ENCODE peak calls at places on chromosomes 13 and 19, in seven cellular contexts. X, J, N, V, Q, F and L are unnamed samples.
A peak's percentile ranks its signal among the peaks of the same experiment; 100 is the strongest.

GRCh38 chr13:98239156-98240076 is 62.3 kb upstream of the RNF113B start:
- DNase-seq in X (no peak), J (no peak), N (peak; percentile 59), V (no peak), Q (no peak), F (no peak), L (no peak)

GRCh38 chr19:55373993-55374757 is 2.5 kb upstream of the TMEM190 start:
- DNase-seq in X (peak; percentile 53), J (peak; percentile 24), N (no peak), V (peak; percentile 43), Q (no peak), F (no peak), L (no peak)

GRCh38 chr13:34246511-34246910 is 428.6 kb downstream of the RFC3 start:
- DNase-seq in X (no peak), J (peak; percentile 34), N (no peak), V (no peak), Q (no peak), F (no peak), L (no peak)

GRCh38 chr19:56253737-56254136 is 18.8 kb upstream of the EDDM13 start:
- DNase-seq in X (peak; percentile 20), J (peak; percentile 82), N (peak; percentile 46), V (peak; percentile 71), Q (peak; percentile 45), F (no peak), L (no peak)

GRCh38 chr19:48656840-48657474 is 11.0 kb upstream of the CA11 start:
- DNase-seq in X (peak; percentile 83), J (peak; percentile 82), N (no peak), V (peak; percentile 86), Q (peak; percentile 93), F (no peak), L (no peak)

GRCh38 chr13:40813662-40814454 is 24.4 kb downstream of the SLC25A15 start:
- DNase-seq in X (no peak), J (peak; percentile 48), N (peak; percentile 78), V (peak; percentile 31), Q (no peak), F (no peak), L (no peak)

GRCh38 chr19:8569066-8569761 is 8.0 kb downstream of the MYO1F start:
- DNase-seq in X (peak; percentile 90), J (peak; percentile 88), N (no peak), V (peak; percentile 75), Q (peak; percentile 93), F (peak; percentile 63), L (peak; percentile 88)

GRCh38 chr13:47480941-47481340 is 520.1 kb downstream of the SUCLA2 start:
- DNase-seq in X (no peak), J (no peak), N (peak; percentile 11), V (no peak), Q (no peak), F (no peak), L (no peak)

GRCh38 chr13:43573787-43574562 is 212.8 kb downstream of the ENOX1 start:
- DNase-seq in X (no peak), J (peak; percentile 31), N (no peak), V (no peak), Q (peak; percentile 21), F (no peak), L (no peak)

GRCh38 chr13:28885191-28885590 is 65.1 kb downstream of the MTUS2 start:
- DNase-seq in X (no peak), J (no peak), N (no peak), V (no peak), Q (no peak), F (no peak), L (no peak)

GRCh38 chr19:7196721-7197168 is 97.5 kb downstream of the INSR start:
- DNase-seq in X (no peak), J (peak; percentile 36), N (no peak), V (peak; percentile 61), Q (no peak), F (peak; percentile 81), L (no peak)

GRCh38 chr13:21164631-21165030 is 11.7 kb downstream of the SKA3 start:
- DNase-seq in X (no peak), J (no peak), N (no peak), V (no peak), Q (no peak), F (no peak), L (no peak)

GRCh38 chr13:55263045-55263444 is 1877.7 kb upstream of the PRR20A start:
- DNase-seq in X (no peak), J (no peak), N (no peak), V (no peak), Q (no peak), F (no peak), L (no peak)

GRCh38 chr13:51997641-51998330 is 13.5 kb downstream of the ATP7B start:
- DNase-seq in X (no peak), J (no peak), N (peak; percentile 63), V (no peak), Q (no peak), F (no peak), L (no peak)

GRCh38 chr13:51713807-51714206 is 90.2 kb downstream of the DHRS12 start:
- DNase-seq in X (no peak), J (no peak), N (no peak), V (no peak), Q (no peak), F (no peak), L (no peak)

GRCh38 chr19:18437481-18438330 is at the start of gene ISYNA1:
- DNase-seq in X (no peak), J (peak; percentile 60), N (peak; percentile 79), V (no peak), Q (no peak), F (peak; percentile 73), L (peak; percentile 70)

GRCh38 chr19:27522223-27522622 is 1690.7 kb downstream of the UQCRFS1 start:
- DNase-seq in X (no peak), J (no peak), N (no peak), V (no peak), Q (no peak), F (no peak), L (no peak)
- TF ChIP-seq CTCF in X (no peak), J (no peak), N (no peak), V (no peak), Q (no peak), F (no peak), L (no peak)

DNA sequence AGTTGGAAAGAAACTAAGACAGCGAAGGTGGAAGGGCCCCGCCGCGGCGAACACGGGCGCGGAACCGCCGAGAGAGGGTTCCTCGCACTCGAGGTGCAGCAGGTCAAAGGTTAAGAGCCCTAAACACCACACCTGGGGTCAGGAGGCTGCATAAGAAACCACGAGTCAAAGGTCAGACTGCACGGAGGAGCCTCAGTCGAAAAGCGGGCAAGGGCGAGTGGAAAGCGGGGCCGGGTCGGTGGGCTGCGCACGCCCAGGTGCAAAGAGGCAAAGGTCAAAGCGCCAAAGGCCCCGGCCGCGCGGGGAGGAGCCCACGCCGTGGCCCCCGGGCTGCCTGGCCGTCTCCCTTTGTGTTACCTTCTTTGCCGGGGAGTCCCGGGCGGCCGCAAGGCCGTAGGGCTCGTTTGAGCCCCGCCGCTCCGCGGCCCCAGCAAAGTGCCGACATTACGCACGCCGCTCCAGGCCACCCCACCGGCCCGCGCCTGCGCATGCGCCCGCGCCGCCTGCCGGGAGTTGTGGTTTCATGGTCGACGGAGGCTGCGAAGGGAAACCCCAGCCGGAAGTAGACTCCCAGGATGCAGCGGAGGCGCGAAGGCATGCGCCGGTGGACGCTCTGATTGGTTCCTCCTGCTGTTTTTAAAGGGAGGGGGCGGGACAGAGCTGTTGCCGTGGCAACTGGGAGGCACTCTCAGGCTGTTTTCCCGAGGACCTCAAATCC is at the start of gene POLRMT:
- DNase-seq in X (peak; percentile 96), J (peak; percentile 99), N (peak; percentile 99), V (peak; percentile 99), Q (peak; percentile 93), F (peak; percentile 99), L (peak; percentile 98)
- TF ChIP-seq CTCF in X (no peak), J (no peak), N (no peak), V (no peak), Q (no peak), F (peak; percentile 27), L (no peak)

DNA sequence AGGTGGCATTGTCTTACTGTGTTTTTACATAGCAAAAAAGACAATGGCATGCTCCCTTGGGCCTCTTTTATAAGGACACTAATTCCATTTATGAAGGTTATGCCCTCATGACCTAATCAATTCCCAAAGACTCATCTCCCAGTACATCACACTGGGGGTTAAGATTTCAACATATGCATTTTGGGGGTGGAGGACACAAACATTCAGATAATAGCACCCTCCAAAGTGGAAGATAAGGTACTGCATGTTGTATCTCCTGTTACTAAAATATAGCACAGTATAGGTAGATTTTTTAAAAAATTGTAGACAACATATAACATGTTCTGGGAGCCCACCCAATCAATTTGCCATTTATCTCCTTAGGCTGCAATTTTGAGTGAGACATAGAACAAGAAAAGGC is 221.2 kb downstream of the LIG4 start:
- DNase-seq in X (no peak), J (no peak), N (no peak), V (no peak), Q (no peak), F (no peak), L (no peak)
- TF ChIP-seq CTCF in X (no peak), J (no peak), N (peak; percentile 24), V (no peak), Q (no peak), F (no peak), L (no peak)

GRCh38 chr19:2050991-2051770 is at the start of gene MKNK2:
- DNase-seq in X (peak; percentile 66), J (peak; percentile 91), N (peak; percentile 92), V (peak; percentile 85), Q (peak; percentile 35), F (peak; percentile 87), L (peak; percentile 95)
- TF ChIP-seq CTCF in X (peak; percentile 47), J (peak; percentile 22), N (peak; percentile 21), V (peak; percentile 43), Q (no peak), F (peak; percentile 60), L (peak; percentile 49)

DNA sequence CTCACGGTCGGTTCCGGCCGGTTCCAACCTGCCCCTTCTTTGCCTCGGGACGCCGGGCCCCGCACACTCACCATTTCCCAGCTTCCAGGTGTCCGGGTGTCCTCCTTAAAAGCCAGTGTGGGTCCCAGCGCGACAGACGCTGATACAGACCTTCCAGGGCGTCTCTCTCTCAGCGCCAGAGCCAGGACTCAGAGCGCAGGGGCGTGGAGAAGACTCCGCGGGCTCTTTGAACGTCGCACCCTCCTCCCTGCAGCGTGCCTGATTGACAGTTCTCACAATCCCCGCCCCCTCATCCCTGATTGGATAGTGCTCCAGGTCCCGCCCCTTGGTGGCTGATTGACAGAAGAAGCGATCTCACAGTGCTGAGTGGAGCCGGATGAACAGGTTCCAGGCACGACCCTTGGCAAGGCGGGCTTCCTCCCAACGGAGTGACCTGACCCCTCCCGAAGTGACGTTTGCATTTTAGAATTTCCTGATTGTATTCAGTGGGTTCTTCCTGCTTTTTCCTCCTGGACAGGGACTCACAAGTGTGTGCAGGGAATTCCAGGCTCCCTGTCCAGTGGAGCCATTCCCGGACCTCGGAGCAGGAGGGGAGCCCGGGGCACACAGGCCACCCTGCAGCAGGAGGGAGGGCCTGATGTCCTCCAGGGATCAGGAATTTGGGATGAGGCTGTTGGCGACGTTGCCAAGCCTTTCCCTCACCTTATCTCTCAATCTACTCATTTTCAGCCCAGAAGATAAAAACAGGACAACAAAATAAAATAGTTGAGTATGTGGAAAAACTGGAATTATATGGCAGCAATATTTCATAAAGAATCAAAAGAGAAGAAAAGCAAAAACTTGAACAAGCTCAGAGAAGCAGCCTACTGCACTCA is at the start of gene ZNF823:
- DNase-seq in X (peak; percentile 93), J (peak; percentile 98), N (peak; percentile 100), V (peak; percentile 97), Q (peak; percentile 94), F (peak; percentile 99), L (peak; percentile 100)
- TF ChIP-seq CTCF in X (no peak), J (no peak), N (no peak), V (no peak), Q (no peak), F (no peak), L (no peak)

GRCh38 chr13:24923305-24923640 is 159.3 kb downstream of the RNF17 start:
- DNase-seq in X (peak; percentile 47), J (peak; percentile 86), N (no peak), V (peak; percentile 92), Q (peak; percentile 89), F (peak; percentile 16), L (peak; percentile 12)
- TF ChIP-seq CTCF in X (no peak), J (no peak), N (no peak), V (no peak), Q (no peak), F (no peak), L (no peak)